ENCODE peak calls at places on chromosomes 3 and 15, in seven cellular contexts. P, D, K, F, J, S and M are unnamed samples.

GRCh38 chr3:173402656-173403055 is 5.1 kb downstream of the NLGN1 start:
- DNase-seq in K (no peak), S (no peak), P (no peak), J (no peak), F (no peak), D (no peak), M (no peak)

GRCh38 chr3:43581343-43581742 is 40.5 kb downstream of the ANO10 start:
- DNase-seq in F (peak), D (no peak), K (no peak), J (no peak), P (no peak), S (no peak), M (no peak)

GRCh38 chr3:184582583-184582982 is 21.0 kb downstream of the EPHB3 start:
- DNase-seq in J (peak), P (no peak), D (no peak), K (no peak), S (peak), F (peak), M (no peak)

GRCh38 chr3:54547051-54547450 is 380.8 kb downstream of the LRTM1 start:
- DNase-seq in P (no peak), S (no peak), F (no peak), K (no peak), D (no peak), J (no peak), M (no peak)

GRCh38 chr15:38267416-38268022 is 14.9 kb downstream of the SPRED1 start:
- DNase-seq in J (no peak), S (no peak), K (no peak), D (no peak), P (no peak), F (no peak), M (no peak)

GRCh38 chr3:139657434-139657833 is 20.3 kb downstream of the NMNAT3 start:
- DNase-seq in D (no peak), K (no peak), F (no peak), J (no peak), S (no peak), P (no peak), M (no peak)

GRCh38 chr15:53251998-53252397 is 461.9 kb upstream of the ONECUT1 start:
- DNase-seq in P (no peak), F (no peak), D (peak), S (no peak), J (no peak), K (no peak), M (peak)

GRCh38 chr3:133115178-133115577 is 77.0 kb downstream of the TMEM108 start:
- DNase-seq in F (no peak), J (no peak), K (no peak), P (no peak), D (no peak), S (no peak), M (no peak)

GRCh38 chr15:72203507-72203837 is 5.9 kb upstream of the GRAMD2A start:
- DNase-seq in F (peak), J (peak), K (peak), S (peak), D (no peak), P (no peak), M (no peak)

GRCh38 chr3:106837616-106838015 is 539.6 kb upstream of the CCDC54 start:
- DNase-seq in K (no peak), F (no peak), P (no peak), J (no peak), D (no peak), S (no peak), M (no peak)

GRCh38 chr3:33218446-33219174 is at the start of gene SUSD5:
- DNase-seq in S (peak), F (peak), P (no peak), D (no peak), K (no peak), J (peak), M (no peak)

GRCh38 chr3:123833398-123833785 is 50.7 kb downstream of the MYLK start:
- DNase-seq in P (no peak), S (peak), K (no peak), D (no peak), F (no peak), J (no peak), M (no peak)

GRCh38 chr3:59235221-59236012 is 185.6 kb upstream of the CFAP20DC start:
- DNase-seq in K (no peak), S (no peak), D (no peak), J (no peak), P (no peak), F (no peak), M (no peak)

GRCh38 chr3:122021811-122022401 is at the start of gene ILDR1:
- DNase-seq in K (no peak), J (no peak), F (no peak), S (no peak), D (no peak), P (peak), M (peak)
- H3K4me3 ChIP-seq in K (no peak), J (no peak), F (no peak), S (peak), D (peak), P (peak), M (peak)

GRCh38 chr3:172054115-172054764 is 14.9 kb downstream of the FNDC3B start:
- DNase-seq in K (no peak), D (no peak), S (no peak), F (no peak), J (no peak), P (no peak), M (no peak)

GRCh38 chr3:172057624-172058023 is 18.2 kb downstream of the FNDC3B start:
- DNase-seq in S (no peak), F (no peak), D (no peak), P (no peak), J (no peak), K (no peak), M (no peak)

GRCh38 chr3:172056416-172056815 is 17.0 kb downstream of the FNDC3B start:
- DNase-seq in K (no peak), P (no peak), S (no peak), D (no peak), F (no peak), J (no peak), M (no peak)

GRCh38 chr3:172059532-172059931 is 20.2 kb downstream of the FNDC3B start:
- DNase-seq in S (no peak), F (no peak), D (no peak), J (no peak), K (no peak), P (no peak), M (no peak)

GRCh38 chr3:172057059-172057458 is 17.7 kb downstream of the FNDC3B start:
- DNase-seq in S (no peak), J (no peak), D (no peak), P (no peak), K (no peak), F (no peak), M (no peak)
- H3K4me3 ChIP-seq in S (no peak), J (no peak), D (no peak), P (no peak), K (no peak), F (no peak), M (no peak)

DNA sequence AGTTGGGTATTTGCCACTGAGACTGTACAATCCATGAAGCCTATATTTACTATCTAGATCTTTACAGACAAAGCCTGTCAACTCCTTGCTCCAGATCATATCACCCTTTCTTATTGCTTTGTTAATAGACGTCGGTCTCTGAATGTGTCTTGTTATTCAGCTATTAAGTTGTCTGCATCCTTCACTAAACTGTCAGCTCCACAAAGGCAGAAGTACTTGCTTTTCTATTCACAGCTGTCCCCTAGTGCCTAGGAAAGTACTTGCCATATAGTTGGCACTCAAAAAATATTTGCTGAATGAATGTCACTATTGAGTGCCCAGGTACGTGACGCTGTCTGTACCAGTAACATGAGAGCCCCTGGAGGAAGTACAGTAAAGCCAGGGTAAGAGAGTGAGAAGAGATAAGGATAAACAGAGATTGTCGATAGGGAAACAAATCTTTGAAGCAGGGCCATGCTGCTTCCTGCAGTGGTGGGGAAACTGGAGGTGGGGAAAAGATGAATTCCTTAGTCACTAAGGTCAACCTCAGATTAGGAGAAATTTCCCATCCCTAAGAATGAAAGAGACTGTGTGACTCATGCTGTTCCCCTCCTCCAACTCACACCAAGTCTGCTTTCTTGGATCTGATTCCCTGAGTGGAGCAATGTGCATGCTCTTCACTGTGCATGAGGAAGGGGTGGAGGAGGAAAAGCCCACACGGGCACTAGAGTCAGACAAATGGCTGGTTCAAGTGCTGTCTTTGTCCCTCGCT is 36.3 kb downstream of the PRICKLE2 start:
- DNase-seq in D (no peak), K (peak), J (peak), S (peak), F (peak), P (no peak), M (no peak)
- H3K4me3 ChIP-seq in D (no peak), K (no peak), J (no peak), S (no peak), F (no peak), P (no peak), M (no peak)

DNA sequence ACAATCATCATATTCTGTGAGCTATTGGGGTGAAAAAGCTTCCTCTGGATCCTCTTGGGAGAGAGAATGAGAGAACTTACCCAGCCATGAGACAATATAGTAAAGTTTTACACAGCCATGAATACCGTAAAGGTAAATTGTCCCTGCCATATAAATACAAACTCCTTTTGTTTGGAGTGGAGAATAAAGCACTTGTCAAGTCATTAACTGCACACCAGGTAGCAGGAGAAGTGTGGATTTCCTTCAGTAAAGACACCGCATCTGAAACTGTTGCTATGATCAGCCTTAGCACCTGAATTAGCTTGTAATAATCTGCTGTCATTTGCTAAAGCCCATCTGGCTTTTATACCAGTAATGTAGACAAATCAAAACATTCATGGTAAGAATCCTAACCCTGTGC is 336.6 kb upstream of the SLCO3A1 start:
- DNase-seq in P (no peak), F (no peak), J (no peak), D (no peak), S (no peak), K (no peak), M (no peak)
- H3K4me3 ChIP-seq in P (no peak), F (no peak), J (no peak), D (no peak), S (no peak), K (no peak), M (no peak)

GRCh38 chr3:46022909-46023785 is 4.1 kb downstream of the XCR1 start:
- DNase-seq in S (no peak), F (no peak), K (no peak), P (no peak), D (no peak), J (no peak), M (no peak)
- H3K4me3 ChIP-seq in S (no peak), F (no peak), K (no peak), P (no peak), D (no peak), J (no peak), M (no peak)

DNA sequence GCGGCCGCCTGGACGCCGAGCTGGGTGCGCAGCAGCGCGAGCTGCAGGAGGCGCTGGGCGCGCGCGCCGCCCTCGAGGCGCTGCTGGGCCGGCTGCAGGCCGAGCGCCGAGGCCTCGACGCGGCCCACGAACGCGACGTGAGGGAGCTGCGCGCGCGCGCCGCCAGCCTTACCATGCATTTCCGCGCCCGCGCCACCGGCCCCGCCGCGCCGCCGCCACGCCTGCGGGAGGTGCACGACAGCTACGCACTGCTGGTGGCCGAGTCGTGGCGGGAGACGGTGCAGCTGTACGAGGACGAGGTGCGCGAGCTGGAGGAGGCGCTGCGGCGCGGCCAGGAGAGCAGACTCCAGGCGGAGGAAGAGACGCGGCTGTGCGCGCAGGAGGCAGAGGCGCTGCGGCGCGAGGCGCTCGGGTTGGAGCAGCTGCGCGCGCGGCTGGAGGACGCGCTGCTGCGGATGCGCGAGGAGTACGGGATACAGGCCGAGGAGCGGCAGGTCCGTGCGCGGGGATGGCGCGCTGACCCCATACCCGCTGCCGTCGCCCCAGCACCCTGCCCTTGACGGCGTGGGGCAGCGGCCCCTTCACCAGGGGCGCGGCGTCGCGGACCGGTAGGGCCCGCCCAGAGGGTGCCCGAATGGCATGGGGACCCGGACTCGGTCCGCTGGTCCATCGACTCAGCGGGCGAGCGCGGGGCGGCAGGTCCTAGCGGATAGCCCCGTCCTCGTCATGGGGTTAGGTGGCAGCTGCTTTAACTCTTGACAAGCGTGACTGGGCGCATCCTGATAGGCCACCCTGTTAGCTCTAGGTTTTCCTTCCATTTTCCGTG is 849 bp downstream of the SYNM start:
- DNase-seq in J (peak), D (no peak), K (no peak), F (peak), S (peak), P (no peak), M (peak)
- H3K4me3 ChIP-seq in J (peak), D (peak), K (peak), F (peak), S (peak), P (no peak), M (peak)

DNA sequence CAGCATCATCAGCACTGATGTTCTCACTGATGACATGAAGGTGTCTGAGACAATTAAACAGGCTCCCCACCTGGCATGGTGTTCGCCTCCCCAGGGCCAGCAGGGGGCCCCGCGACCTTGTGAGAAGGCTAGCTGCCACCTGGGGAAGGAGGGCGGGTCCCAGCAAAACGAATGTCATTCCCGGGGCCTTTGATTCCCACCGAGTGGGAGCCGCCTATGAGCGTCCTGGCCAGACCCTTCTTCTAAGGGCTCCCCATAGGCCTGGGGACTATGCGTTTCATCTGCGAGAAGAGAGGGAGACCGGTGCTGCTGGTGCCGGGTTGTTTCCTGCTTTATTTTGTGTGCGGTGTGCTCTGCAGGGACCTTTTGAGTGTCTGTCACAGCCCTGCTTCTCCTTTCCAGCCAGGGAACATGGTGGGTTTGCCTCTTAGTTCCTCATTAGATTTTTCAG is 20.5 kb upstream of the MINDY4B start:
- DNase-seq in K (no peak), J (no peak), S (peak), D (peak), F (peak), P (peak), M (peak)
- H3K4me3 ChIP-seq in K (no peak), J (no peak), S (no peak), D (peak), F (no peak), P (peak), M (peak)

GRCh38 chr3:35487396-35487795 is 151.9 kb upstream of the ARPP21 start:
- DNase-seq in J (no peak), K (no peak), D (no peak), F (no peak), S (no peak), P (no peak), M (no peak)
- H3K4me3 ChIP-seq in J (no peak), K (no peak), D (no peak), F (no peak), S (no peak), P (no peak), M (no peak)

GRCh38 chr15:48371550-48371949 is 40.3 kb downstream of the DUT start:
- DNase-seq in P (no peak), S (no peak), K (no peak), J (no peak), F (no peak), D (no peak), M (no peak)

GRCh38 chr15:48373855-48374421 is 42.7 kb downstream of the DUT start:
- DNase-seq in D (no peak), J (no peak), F (peak), P (no peak), K (no peak), S (peak), M (no peak)

GRCh38 chr15:48374472-48374871 is 43.2 kb downstream of the DUT start:
- DNase-seq in F (peak), J (no peak), S (peak), P (no peak), D (no peak), K (no peak), M (no peak)

GRCh38 chr15:48370460-48370859 is 39.2 kb downstream of the DUT start:
- DNase-seq in F (peak), J (no peak), S (peak), D (no peak), K (no peak), P (no peak), M (no peak)

GRCh38 chr15:48371961-48372360 is 40.7 kb downstream of the DUT start:
- DNase-seq in P (no peak), J (no peak), F (no peak), D (no peak), S (no peak), K (no peak), M (no peak)
- H3K4me3 ChIP-seq in P (no peak), J (no peak), F (no peak), D (no peak), S (no peak), K (no peak), M (no peak)

DNA sequence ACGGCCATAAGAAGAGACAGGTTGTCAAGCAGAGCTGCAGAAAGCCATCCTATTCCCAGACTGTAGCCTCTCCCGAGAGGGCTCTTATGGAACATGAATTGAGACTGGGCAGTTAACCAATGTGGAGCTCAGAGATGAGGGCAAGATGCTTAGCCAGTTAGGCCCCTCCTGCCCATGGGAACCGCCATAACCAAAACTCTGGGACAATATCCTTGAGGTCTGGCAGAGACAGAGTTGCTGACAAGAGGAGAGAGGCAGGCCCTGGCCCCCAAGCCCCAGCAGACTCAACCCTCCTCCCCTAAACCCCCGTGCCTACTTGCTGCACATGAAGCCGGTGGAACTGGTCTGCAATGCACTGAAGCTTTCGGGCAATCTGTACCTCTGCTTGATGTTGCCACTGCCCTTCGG is 4.8 kb downstream of the BMF start:
- DNase-seq in P (no peak), K (no peak), F (no peak), S (no peak), D (no peak), J (no peak), M (no peak)
- H3K4me3 ChIP-seq in P (peak), K (peak), F (no peak), S (no peak), D (no peak), J (peak), M (no peak)